ENCODE peak calls at places on chromosomes 12 and 14, in four cellular contexts. Z is left kidney, Y is HS-5, L is body of pancreas. S is an unnamed sample.

GRCh38 chr12:23949212-23950010 is at the start of gene SOX5:
- DNase-seq in L (peak), Y (no peak), Z (peak), S (peak)

GRCh38 chr12:6613015-6613775 is 6.0 kb upstream of the CHD4 start:
- DNase-seq in L (peak), Y (no peak), Z (peak), S (peak)

GRCh38 chr12:129566800-129567199 is 337.0 kb downstream of the TMEM132D start:
- DNase-seq in Z (no peak), L (no peak), Y (no peak), S (no peak)

GRCh38 chr12:91991397-91992187 is 154.1 kb downstream of the BTG1 start:
- DNase-seq in Y (no peak), L (no peak), Z (no peak), S (no peak)

GRCh38 chr12:96397756-96398421 is 2.4 kb downstream of the CDK17 start:
- DNase-seq in L (no peak), Y (no peak), Z (no peak), S (no peak)

GRCh38 chr14:67666733-67667132 is 7.7 kb downstream of the VTI1B start:
- DNase-seq in Y (no peak), L (no peak), Z (no peak), S (no peak)

GRCh38 chr14:90839024-90839888 is 23.0 kb upstream of the TTC7B start:
- DNase-seq in Y (no peak), Z (no peak), L (peak), S (peak)

GRCh38 chr12:127162902-127163301 is 1104.1 kb upstream of the TMEM132C start:
- DNase-seq in Z (no peak), L (no peak), Y (peak), S (no peak)

GRCh38 chr14:22070119-22070982 is 396.7 kb upstream of the OR4E1 start:
- DNase-seq in L (no peak), Y (no peak), Z (peak), S (no peak)

GRCh38 chr12:78155546-78155945 is 324.9 kb downstream of the NAV3 start:
- DNase-seq in Z (no peak), Y (no peak), L (no peak), S (no peak)

GRCh38 chr14:56754966-56755365 is 55.3 kb downstream of the OTX2 start:
- DNase-seq in L (no peak), Y (no peak), Z (no peak), S (no peak)

GRCh38 chr14:78302841-78303240 is 132.7 kb downstream of the NRXN3 start:
- DNase-seq in Y (no peak), L (no peak), Z (no peak), S (no peak)

GRCh38 chr12:122947352-122947792 is 18.9 kb downstream of the ABCB9 start:
- DNase-seq in L (peak), Y (no peak), Z (peak), S (no peak)